ENCODE peak calls at places on chromosomes 11 and 22, in four cellular contexts. M is suprapubic skin, H is heart left ventricle, B is spleen. P is an unnamed sample. For H3K4me1, the result is how much of the 10 kb centered on the place peaks cover.

GRCh38 chr11:116871248-116871647 is 33.8 kb upstream of the APOA1 start:
- DNase-seq in B (no peak), M (no peak), H (peak), P (no peak)

GRCh38 chr22:27639180-27640086 is 162.1 kb downstream of the MN1 start:
- DNase-seq in M (no peak), B (no peak), H (no peak), P (no peak)

GRCh38 chr11:94678901-94679300 is 89.3 kb upstream of the AMOTL1 start:
- DNase-seq in H (no peak), M (no peak), B (no peak), P (no peak)

GRCh38 chr11:112315057-112315720 is 54.5 kb upstream of the PLET1 start:
- DNase-seq in H (no peak), B (no peak), M (no peak), P (no peak)

GRCh38 chr11:119506436-119506835 is 83.5 kb upstream of the THY1 start:
- DNase-seq in B (no peak), H (no peak), M (no peak), P (no peak)

GRCh38 chr11:34405079-34405858 is 33.5 kb upstream of the CAT start:
- DNase-seq in B (no peak), H (no peak), M (no peak), P (no peak)

GRCh38 chr11:33182246-33182878 is 21.1 kb upstream of the CSTF3 start:
- DNase-seq in B (no peak), H (no peak), M (no peak), P (no peak)

GRCh38 chr11:69373251-69373635 is 79.3 kb downstream of the MYEOV start:
- DNase-seq in M (no peak), B (no peak), H (no peak), P (no peak)

GRCh38 chr11:123238297-123238696 is 43.2 kb upstream of the CLMP start:
- DNase-seq in H (peak), M (peak), B (no peak), P (peak)

GRCh38 chr11:134244593-134244992 is 8.6 kb downstream of the THYN1 start:
- DNase-seq in B (no peak), M (no peak), H (no peak), P (no peak)

GRCh38 chr11:11383995-11384394 is 30.9 kb upstream of the CSNK2A3 start:
- DNase-seq in M (no peak), B (no peak), H (no peak), P (no peak)

GRCh38 chr11:14578551-14578956 is 58.4 kb upstream of the PSMA1 start:
- DNase-seq in B (no peak), H (peak), M (no peak), P (no peak)

GRCh38 chr11:43833657-43834073 is 47.0 kb upstream of the ALKBH3 start:
- DNase-seq in H (no peak), M (no peak), B (no peak), P (peak)

GRCh38 chr11:113249491-113249763 is 65.0 kb upstream of the TTC12 start:
- DNase-seq in M (no peak), B (no peak), H (no peak), P (no peak)

GRCh38 chr11:67502328-67502979 is 2.7 kb downstream of the PITPNM1 start:
- DNase-seq in H (no peak), B (no peak), M (no peak), P (no peak)

GRCh38 chr11:80855975-80856524 is 1415.2 kb upstream of the TENM4 start:
- DNase-seq in M (no peak), B (no peak), H (no peak), P (no peak)

GRCh38 chr11:3156661-3157311 is 8.3 kb downstream of the OSBPL5 start:
- DNase-seq in H (no peak), M (no peak), B (peak), P (no peak)

GRCh38 chr11:42265072-42265471 is 805.6 kb upstream of the LRRC4C start:
- DNase-seq in B (no peak), M (no peak), H (no peak), P (no peak)

GRCh38 chr11:19259487-19260345 is 19.0 kb upstream of the E2F8 start:
- DNase-seq in B (peak), H (peak), M (peak), P (peak)

GRCh38 chr22:46763051-46763705 is 728 bp downstream of the TBC1D22A start:
- DNase-seq in H (peak), M (peak), B (peak), P (no peak)

GRCh38 chr11:44952500-44953260 is 2.0 kb upstream of the TP53I11 start:
- DNase-seq in M (no peak), H (no peak), B (no peak), P (no peak)

GRCh38 chr22:20053407-20054033 is 26.5 kb upstream of the DGCR8 start:
- DNase-seq in H (no peak), B (no peak), M (no peak), P (no peak)

GRCh38 chr11:22349446-22349845 is 11.3 kb downstream of the SLC17A6 start:
- DNase-seq in H (no peak), B (no peak), M (no peak), P (no peak)

GRCh38 chr11:5242933-5243844 is 6.5 kb downstream of the HBG1 start:
- DNase-seq in M (no peak), H (no peak), B (no peak), P (no peak)

GRCh38 chr11:10758959-10759358 is 7.9 kb downstream of the CTR9 start:
- DNase-seq in M (no peak), B (no peak), H (no peak), P (no peak)

GRCh38 chr11:122804161-122804560 is 34.1 kb upstream of the CRTAM start:
- DNase-seq in H (no peak), B (no peak), M (no peak), P (no peak)

GRCh38 chr11:116986521-116987105 is 111.6 kb downstream of the SIK3 start:
- DNase-seq in M (no peak), B (no peak), H (no peak), P (no peak)

GRCh38 chr11:60905551-60906113 is 753 bp downstream of the PRPF19 start:
- DNase-seq in M (no peak), B (peak), H (no peak), P (peak)

GRCh38 chr11:63839508-63840355 is 822 bp downstream of the MARK2 start:
- DNase-seq in H (peak), B (peak), M (peak), P (peak)

GRCh38 chr11:110962907-110963306 is 250.7 kb upstream of the ARHGAP20 start:
- DNase-seq in M (no peak), H (no peak), B (no peak), P (no peak)

GRCh38 chr11:122785156-122785605 is 53.1 kb upstream of the CRTAM start:
- DNase-seq in B (no peak), H (no peak), M (no peak), P (no peak)

GRCh38 chr22:37186228-37186996 is 1.6 kb downstream of the C1QTNF6 start:
- DNase-seq in B (peak), M (peak), H (no peak), P (no peak)

GRCh38 chr11:119378851-119379465 is 2.5 kb downstream of the USP2 start:
- DNase-seq in M (peak), H (no peak), B (no peak), P (no peak)

GRCh38 chr11:68206211-68206610 is 6.9 kb downstream of the KMT5B start:
- DNase-seq in H (no peak), B (peak), M (no peak), P (no peak)

GRCh38 chr11:74849525-74850391 is 99.1 kb downstream of the XRRA1 start:
- DNase-seq in B (no peak), M (no peak), H (peak), P (no peak)

GRCh38 chr11:71076525-71077304 is 175.7 kb downstream of the SHANK2 start:
- DNase-seq in H (no peak), M (no peak), B (no peak), P (no peak)
- H3K4me1 ChIP-seq in H (under half), M (under half), B (under half), P (under half)

GRCh38 chr11:66311965-66312548 is 4.8 kb downstream of the CD248 start:
- DNase-seq in M (peak), H (peak), B (peak), P (peak)
- TF ChIP-seq CTCF in M (no peak), H (peak), B (no peak), P (peak)

DNA sequence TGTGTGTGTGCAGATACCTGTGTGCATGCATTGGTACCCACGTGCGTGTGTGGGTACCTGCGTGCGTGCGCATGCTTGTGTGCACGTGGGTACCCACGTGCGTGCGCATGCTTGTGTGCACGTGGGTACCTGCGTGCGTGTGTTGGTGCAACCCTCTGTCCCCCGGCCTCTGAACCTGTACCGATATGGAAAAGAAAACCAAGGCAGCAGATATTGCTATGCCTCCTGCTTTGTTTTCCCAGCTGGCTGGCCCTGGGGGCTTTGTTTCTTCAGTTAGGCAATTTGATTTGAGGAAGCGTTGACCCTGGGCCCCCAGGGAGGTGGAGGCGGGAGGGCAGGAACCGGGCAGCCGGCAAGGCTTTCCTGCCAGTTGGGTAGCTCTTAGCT is 26.1 kb upstream of the SORL1-AS1 start:
- DNase-seq in M (no peak), B (no peak), H (no peak), P (no peak)
- H3K4me1 ChIP-seq in M (under half), B (under half), H (under half), P (under half)

DNA sequence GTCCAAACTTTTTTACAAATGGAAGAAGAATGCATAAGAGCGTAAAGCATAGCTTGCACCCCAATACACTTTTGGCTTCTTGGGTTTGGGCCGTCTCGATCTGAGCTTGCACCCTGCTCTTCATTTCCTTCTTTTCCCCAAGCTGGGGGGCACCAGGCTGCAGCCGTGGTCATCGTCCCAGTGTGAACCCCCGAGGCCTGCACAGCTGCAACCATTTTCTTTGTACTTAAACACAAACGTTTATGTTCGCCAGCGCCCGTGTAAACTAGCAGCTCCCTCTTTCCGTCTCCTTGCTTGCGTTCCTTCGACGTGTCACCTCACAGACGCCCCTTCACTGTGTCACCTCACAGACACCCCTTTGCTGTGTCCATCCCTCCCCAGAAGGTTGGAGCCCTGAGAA is 10.1 kb downstream of the KRTAP5-5 start:
- DNase-seq in M (no peak), B (peak), H (no peak), P (no peak)
- TF ChIP-seq CTCF in M (no peak), B (no peak), H (no peak), P (no peak)

GRCh38 chr11:72702842-72703241 is 28.6 kb upstream of the PDE2A start:
- DNase-seq in H (no peak), B (no peak), M (no peak), P (no peak)
- H3K4me1 ChIP-seq in H (under half), B (under half), M (under half), P (under half)

GRCh38 chr22:22746061-22746962 is 101.9 kb downstream of the GGTLC2 start:
- DNase-seq in B (no peak), H (no peak), M (no peak), P (no peak)

GRCh38 chr22:22744412-22745224 is 100.2 kb downstream of the GGTLC2 start:
- DNase-seq in H (no peak), M (no peak), B (no peak), P (no peak)

GRCh38 chr22:22746963-22747933 is 102.8 kb downstream of the GGTLC2 start:
- DNase-seq in M (no peak), H (no peak), B (no peak), P (no peak)

GRCh38 chr22:22743128-22743760 is 98.8 kb downstream of the GGTLC2 start:
- DNase-seq in H (no peak), B (no peak), M (no peak), P (no peak)

GRCh38 chr22:22745225-22746060 is 101.0 kb downstream of the GGTLC2 start:
- DNase-seq in M (no peak), H (no peak), B (no peak), P (peak)
- TF ChIP-seq CTCF in M (no peak), H (peak), B (peak), P (peak)

GRCh38 chr22:17302616-17303015 is 66.6 kb upstream of the CECR2 start:
- DNase-seq in M (no peak), B (peak), H (no peak), P (no peak)
- H3K4me1 ChIP-seq in M (under half), B (under half), H (under half), P (under half)